ENCODE peak calls at places on chromosomes 2 and 18, in five cellular contexts. One of them, this sample, is unnamed.
A peak's percentile ranks its signal among the peaks of the same experiment; 100 is the strongest.

GRCh38 chr2:160890667-160891352 is 269.4 kb upstream of the TANK start:
- DNase-seq in neural progenitor cell: no peak
- DNase-seq in hepatocyte: no peak
- DNase-seq in PC-3: no peak
- DNase-seq in GM23338: no peak
- DNase-seq in this sample: no peak

GRCh38 chr2:10329584-10329879 is 26.8 kb downstream of the HPCAL1 start:
- DNase-seq in neural progenitor cell: no peak
- DNase-seq in hepatocyte: no peak
- DNase-seq in PC-3: no peak
- DNase-seq in GM23338: no peak
- DNase-seq in this sample: no peak

GRCh38 chr2:23360571-23361125 is 24.3 kb upstream of the KLHL29 start:
- DNase-seq in neural progenitor cell: no peak
- DNase-seq in hepatocyte: peak; percentile 48
- DNase-seq in PC-3: no peak
- DNase-seq in GM23338: peak; percentile 47
- DNase-seq in this sample: no peak

GRCh38 chr18:36530676-36531405 is 233.3 kb downstream of the FHOD3 start:
- DNase-seq in neural progenitor cell: peak; percentile 33
- DNase-seq in hepatocyte: no peak
- DNase-seq in PC-3: no peak
- DNase-seq in GM23338: no peak
- DNase-seq in this sample: no peak

GRCh38 chr18:74916773-74917393 is 292.1 kb downstream of the PTGR3 start:
- DNase-seq in neural progenitor cell: no peak
- DNase-seq in hepatocyte: no peak
- DNase-seq in PC-3: no peak
- DNase-seq in GM23338: no peak
- DNase-seq in this sample: no peak

GRCh38 chr2:238777369-238778067 is 70.4 kb upstream of the TWIST2 start:
- DNase-seq in neural progenitor cell: no peak
- DNase-seq in hepatocyte: no peak
- DNase-seq in PC-3: no peak
- DNase-seq in GM23338: no peak
- DNase-seq in this sample: no peak

GRCh38 chr2:12514168-12514567 is 202.6 kb upstream of the TRIB2 start:
- DNase-seq in neural progenitor cell: no peak
- DNase-seq in hepatocyte: no peak
- DNase-seq in PC-3: no peak
- DNase-seq in GM23338: no peak
- DNase-seq in this sample: no peak

GRCh38 chr2:141927536-141927935 is 203.3 kb downstream of the LRP1B start:
- DNase-seq in neural progenitor cell: no peak
- DNase-seq in hepatocyte: no peak
- DNase-seq in PC-3: no peak
- DNase-seq in GM23338: no peak
- DNase-seq in this sample: no peak

GRCh38 chr18:39841133-39842041 is 2113.6 kb upstream of the PIK3C3 start:
- DNase-seq in neural progenitor cell: peak; percentile 92
- DNase-seq in hepatocyte: peak; percentile 84
- DNase-seq in PC-3: peak; percentile 35
- DNase-seq in GM23338: peak; percentile 90
- DNase-seq in this sample: peak; percentile 28

GRCh38 chr2:180520206-180520605 is 460.2 kb upstream of the UBE2E3 start:
- DNase-seq in neural progenitor cell: no peak
- DNase-seq in hepatocyte: peak; percentile 30
- DNase-seq in PC-3: peak; percentile 56
- DNase-seq in GM23338: no peak
- DNase-seq in this sample: peak; percentile 33

GRCh38 chr2:48295421-48295820 is 234.5 kb upstream of the STON1 start:
- DNase-seq in neural progenitor cell: no peak
- DNase-seq in hepatocyte: no peak
- DNase-seq in PC-3: no peak
- DNase-seq in GM23338: no peak
- DNase-seq in this sample: no peak

GRCh38 chr18:45617284-45617683 is 2.0 kb downstream of the SLC14A2 start:
- DNase-seq in neural progenitor cell: no peak
- DNase-seq in hepatocyte: peak; percentile 79
- DNase-seq in PC-3: peak; percentile 73
- DNase-seq in GM23338: no peak
- DNase-seq in this sample: peak; percentile 48

GRCh38 chr2:35931626-35932025 is 424.0 kb upstream of the CRIM1 start:
- DNase-seq in neural progenitor cell: no peak
- DNase-seq in hepatocyte: no peak
- DNase-seq in PC-3: no peak
- DNase-seq in GM23338: no peak
- DNase-seq in this sample: no peak

GRCh38 chr2:164722604-164723338 is 101.5 kb upstream of the GRB14 start:
- DNase-seq in neural progenitor cell: no peak
- DNase-seq in hepatocyte: no peak
- DNase-seq in PC-3: no peak
- DNase-seq in GM23338: no peak
- DNase-seq in this sample: no peak

GRCh38 chr18:75183524-75183923 is 25.4 kb downstream of the PTGR3 start:
- DNase-seq in neural progenitor cell: no peak
- DNase-seq in hepatocyte: no peak
- DNase-seq in PC-3: peak; percentile 96
- DNase-seq in GM23338: no peak
- DNase-seq in this sample: peak; percentile 83

GRCh38 chr2:190486037-190486623 is 48.4 kb downstream of the NEMP2 start:
- DNase-seq in neural progenitor cell: no peak
- DNase-seq in hepatocyte: no peak
- DNase-seq in PC-3: no peak
- DNase-seq in GM23338: no peak
- DNase-seq in this sample: no peak

GRCh38 chr2:214987261-214987660 is 151.2 kb downstream of the ABCA12 start:
- DNase-seq in neural progenitor cell: no peak
- DNase-seq in hepatocyte: no peak
- DNase-seq in PC-3: no peak
- DNase-seq in GM23338: no peak
- DNase-seq in this sample: no peak

GRCh38 chr18:55694291-55694690 is 106.3 kb upstream of the TCF4 start:
- DNase-seq in neural progenitor cell: no peak
- DNase-seq in hepatocyte: peak; percentile 23
- DNase-seq in PC-3: peak; percentile 17
- DNase-seq in GM23338: no peak
- DNase-seq in this sample: no peak

GRCh38 chr18:62523631-62524442 is 1.0 kb downstream of the ZCCHC2 start:
- DNase-seq in neural progenitor cell: peak; percentile 52
- DNase-seq in hepatocyte: peak; percentile 73
- DNase-seq in PC-3: peak; percentile 30
- DNase-seq in GM23338: peak; percentile 70
- DNase-seq in this sample: no peak

GRCh38 chr2:10954856-10955818 is 43.4 kb downstream of the KCNF1 start:
- DNase-seq in neural progenitor cell: no peak
- DNase-seq in hepatocyte: no peak
- DNase-seq in PC-3: peak; percentile 41
- DNase-seq in GM23338: no peak
- DNase-seq in this sample: no peak

GRCh38 chr2:37344453-37345361 is at the start of gene QPCT:
- DNase-seq in neural progenitor cell: no peak
- DNase-seq in hepatocyte: no peak
- DNase-seq in PC-3: no peak
- DNase-seq in GM23338: peak; percentile 46
- DNase-seq in this sample: no peak

GRCh38 chr2:23803275-23803964 is 123.5 kb downstream of the ATAD2B start:
- DNase-seq in neural progenitor cell: no peak
- DNase-seq in hepatocyte: peak; percentile 7
- DNase-seq in PC-3: peak; percentile 91
- DNase-seq in GM23338: no peak
- DNase-seq in this sample: no peak

GRCh38 chr2:46177461-46178089 is 119.6 kb upstream of the EPAS1 start:
- DNase-seq in neural progenitor cell: no peak
- DNase-seq in hepatocyte: no peak
- DNase-seq in PC-3: no peak
- DNase-seq in GM23338: no peak
- DNase-seq in this sample: no peak

GRCh38 chr2:46180189-46180588 is 117.0 kb upstream of the EPAS1 start:
- DNase-seq in neural progenitor cell: no peak
- DNase-seq in hepatocyte: no peak
- DNase-seq in PC-3: no peak
- DNase-seq in GM23338: no peak
- DNase-seq in this sample: no peak

GRCh38 chr2:46181306-46181705 is 115.9 kb upstream of the EPAS1 start:
- DNase-seq in neural progenitor cell: no peak
- DNase-seq in hepatocyte: no peak
- DNase-seq in PC-3: no peak
- DNase-seq in GM23338: no peak
- DNase-seq in this sample: no peak

GRCh38 chr2:46181789-46182530 is 115.2 kb upstream of the EPAS1 start:
- DNase-seq in neural progenitor cell: no peak
- DNase-seq in hepatocyte: no peak
- DNase-seq in PC-3: no peak
- DNase-seq in GM23338: no peak
- DNase-seq in this sample: no peak

DNA sequence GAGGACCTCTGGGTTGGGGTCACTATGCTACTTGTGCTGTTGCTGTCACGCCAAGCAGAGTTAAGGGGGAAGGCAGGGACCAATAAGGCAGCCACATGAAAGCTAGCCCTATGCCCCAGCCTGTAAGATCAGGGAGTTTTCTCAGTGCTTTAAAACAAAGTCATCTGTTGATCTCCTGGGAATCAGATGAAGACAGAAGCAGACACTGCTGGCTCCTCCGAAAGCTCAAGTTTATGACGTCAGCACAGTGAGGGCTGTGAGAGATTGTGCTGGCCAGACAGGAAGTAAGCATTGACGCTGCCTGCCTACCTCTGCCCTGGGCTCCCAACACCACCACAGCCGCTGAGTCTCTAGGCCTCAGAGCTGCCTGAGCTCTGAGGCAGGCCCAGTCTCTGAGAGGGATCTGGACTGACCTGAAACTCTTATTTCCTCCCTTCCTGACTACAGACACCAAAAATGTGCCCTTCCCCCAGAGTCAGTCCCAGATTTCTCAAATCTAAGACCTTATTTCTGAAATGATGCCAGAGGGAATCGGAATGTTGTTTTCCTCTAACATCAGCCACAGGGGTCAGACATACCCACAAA is 118.1 kb upstream of the EPAS1 start:
- DNase-seq in neural progenitor cell: no peak
- DNase-seq in hepatocyte: peak; percentile 83
- DNase-seq in PC-3: peak; percentile 86
- DNase-seq in GM23338: no peak
- DNase-seq in this sample: no peak
- TF ChIP-seq EZH2phosphoT487 in neural progenitor cell: no peak
- TF ChIP-seq EZH2phosphoT487 in hepatocyte: no peak
- TF ChIP-seq EZH2phosphoT487 in PC-3: no peak
- TF ChIP-seq EZH2phosphoT487 in GM23338: no peak
- TF ChIP-seq EZH2phosphoT487 in this sample: no peak

DNA sequence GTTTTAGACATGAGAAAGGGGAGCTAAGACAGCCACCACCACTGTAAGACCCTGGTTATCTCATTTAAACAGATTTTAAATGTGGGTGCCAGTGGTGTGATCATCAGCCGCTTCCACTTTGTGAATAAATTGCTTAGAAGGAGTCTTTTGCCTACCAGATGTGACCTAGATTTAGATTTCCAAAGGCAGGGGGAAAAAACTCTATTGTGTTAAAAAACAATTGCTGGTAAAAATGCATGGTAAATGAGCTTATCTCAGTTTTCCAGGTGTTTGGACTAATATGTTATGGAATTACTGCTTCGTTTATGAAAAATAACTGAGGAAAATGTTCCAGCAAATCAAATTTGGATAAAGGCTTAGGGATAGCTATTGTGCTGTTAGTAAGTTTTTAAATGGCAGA is 466.3 kb upstream of the RAB12 start:
- DNase-seq in neural progenitor cell: no peak
- DNase-seq in hepatocyte: no peak
- DNase-seq in PC-3: no peak
- DNase-seq in GM23338: no peak
- DNase-seq in this sample: no peak
- H3K27ac ChIP-seq in neural progenitor cell: no peak overlapping the region
- H3K27ac ChIP-seq in hepatocyte: no peak overlapping the region
- H3K27ac ChIP-seq in PC-3: no peak overlapping the region
- H3K27ac ChIP-seq in GM23338: no peak overlapping the region
- H3K27ac ChIP-seq in this sample: no peak overlapping the region

GRCh38 chr2:197327073-197327775 is 16.6 kb upstream of the ANKRD44 start:
- DNase-seq in neural progenitor cell: no peak
- DNase-seq in hepatocyte: no peak
- DNase-seq in PC-3: no peak
- DNase-seq in GM23338: no peak
- DNase-seq in this sample: no peak

GRCh38 chr2:197327776-197328169 is 17.2 kb upstream of the ANKRD44 start:
- DNase-seq in neural progenitor cell: no peak
- DNase-seq in hepatocyte: no peak
- DNase-seq in PC-3: no peak
- DNase-seq in GM23338: no peak
- DNase-seq in this sample: no peak

GRCh38 chr2:197324801-197325200 is 14.2 kb upstream of the ANKRD44 start:
- DNase-seq in neural progenitor cell: no peak
- DNase-seq in hepatocyte: no peak
- DNase-seq in PC-3: no peak
- DNase-seq in GM23338: no peak
- DNase-seq in this sample: no peak

GRCh38 chr2:197322729-197323720 is 12.4 kb upstream of the ANKRD44 start:
- DNase-seq in neural progenitor cell: no peak
- DNase-seq in hepatocyte: no peak
- DNase-seq in PC-3: no peak
- DNase-seq in GM23338: peak; percentile 16
- DNase-seq in this sample: no peak

GRCh38 chr2:197328461-197328860 is 17.9 kb upstream of the ANKRD44 start:
- DNase-seq in neural progenitor cell: no peak
- DNase-seq in hepatocyte: no peak
- DNase-seq in PC-3: no peak
- DNase-seq in GM23338: no peak
- DNase-seq in this sample: no peak
- TF ChIP-seq EZH2phosphoT487 in neural progenitor cell: no peak
- TF ChIP-seq EZH2phosphoT487 in hepatocyte: no peak
- TF ChIP-seq EZH2phosphoT487 in PC-3: no peak
- TF ChIP-seq EZH2phosphoT487 in GM23338: no peak
- TF ChIP-seq EZH2phosphoT487 in this sample: no peak

DNA sequence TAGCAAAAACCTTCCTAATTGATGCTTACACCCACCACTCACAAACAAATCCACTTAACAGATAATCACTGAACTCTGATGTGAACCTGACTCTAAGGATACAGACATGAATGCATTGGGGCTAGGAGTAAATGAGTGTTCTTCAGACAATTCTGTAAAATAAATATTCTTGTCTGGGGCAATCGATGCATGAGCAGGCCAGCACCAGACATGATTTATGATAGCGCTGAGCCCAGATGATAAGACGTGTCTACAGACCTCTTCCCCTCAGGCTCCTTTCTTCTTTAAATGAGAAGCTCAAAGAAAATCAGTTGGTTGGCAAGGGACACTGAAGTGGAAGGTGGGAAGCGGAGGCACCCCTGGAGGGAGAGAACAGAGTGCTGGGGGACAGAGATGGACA is 27.3 kb upstream of the BIN1 start:
- DNase-seq in neural progenitor cell: no peak
- DNase-seq in hepatocyte: no peak
- DNase-seq in PC-3: no peak
- DNase-seq in GM23338: no peak
- DNase-seq in this sample: no peak
- H3K27ac ChIP-seq in neural progenitor cell: no peak overlapping the region
- H3K27ac ChIP-seq in hepatocyte: peak overlapping the region; percentile 16
- H3K27ac ChIP-seq in PC-3: no peak overlapping the region
- H3K27ac ChIP-seq in GM23338: no peak overlapping the region
- H3K27ac ChIP-seq in this sample: no peak overlapping the region